ENCODE peak calls at places on chromosomes 12 and 14, in four cellular contexts. L is HFF-Myc, A is mammary epithelial cell, W is GM23338. C is an unnamed sample.

GRCh38 chr12:102481705-102482104 is 1.3 kb upstream of the IGF1 start:
- DNase-seq in A (no peak), L (no peak), W (no peak), C (no peak)

GRCh38 chr12:48978291-48978740 is at the start of gene WNT1:
- DNase-seq in L (no peak), A (no peak), W (no peak), C (no peak)

GRCh38 chr14:61472025-61472672 is 150.8 kb downstream of the PRKCH start:
- DNase-seq in L (peak), A (peak), W (no peak), C (no peak)

GRCh38 chr12:96308881-96309280 is 91.4 kb downstream of the CDK17 start:
- DNase-seq in A (no peak), L (no peak), W (no peak), C (no peak)

GRCh38 chr14:53113992-53114391 is 39.1 kb downstream of the DDHD1 start:
- DNase-seq in L (no peak), W (no peak), A (no peak), C (no peak)

GRCh38 chr12:94305293-94305957 is 154.2 kb downstream of the CEP83 start:
- DNase-seq in L (no peak), W (peak), A (no peak), C (no peak)

GRCh38 chr12:68749861-68750260 is 3.9 kb downstream of the SLC35E3 start:
- DNase-seq in W (no peak), L (no peak), A (no peak), C (no peak)

GRCh38 chr12:56120158-56120846 is 2.2 kb downstream of the ZC3H10 start:
- DNase-seq in A (peak), W (no peak), L (no peak), C (no peak)

GRCh38 chr14:48563465-48563864 is 888.1 kb upstream of the MDGA2 start:
- DNase-seq in L (no peak), A (peak), W (no peak), C (no peak)

GRCh38 chr12:52358575-52359350 is 8.5 kb downstream of the KRT85 start:
- DNase-seq in L (no peak), A (no peak), W (no peak), C (no peak)

GRCh38 chr12:45435945-45436710 is 220.2 kb downstream of the ANO6 start:
- DNase-seq in W (peak), L (no peak), A (peak), C (no peak)

GRCh38 chr12:66503746-66504145 is 175.1 kb downstream of the GRIP1 start:
- DNase-seq in L (no peak), A (no peak), W (no peak), C (no peak)

GRCh38 chr12:18373176-18373575 is 111.9 kb downstream of the PIK3C2G start:
- DNase-seq in A (no peak), W (no peak), L (no peak), C (no peak)

GRCh38 chr12:15856097-15856982 is 25.8 kb upstream of the STRAP start:
- DNase-seq in L (peak), W (peak), A (peak), C (no peak)

GRCh38 chr12:124010687-124011086 is 37.7 kb downstream of the ZNF664 start:
- DNase-seq in L (no peak), A (no peak), W (no peak), C (no peak)

GRCh38 chr12:114444422-114445279 is 38.7 kb upstream of the TBX5 start:
- DNase-seq in L (no peak), W (peak), A (no peak), C (no peak)

GRCh38 chr14:24847568-24847967 is 202.4 kb downstream of the STXBP6 start:
- DNase-seq in W (no peak), A (no peak), L (no peak), C (no peak)

GRCh38 chr14:77372304-77372841 is 4.5 kb downstream of the TMED8 start:
- DNase-seq in W (no peak), A (no peak), L (no peak), C (no peak)

GRCh38 chr14:99701260-99701659 is 17.2 kb downstream of the CYP46A1 start:
- DNase-seq in L (no peak), A (no peak), W (no peak), C (no peak)

GRCh38 chr14:71187633-71188356 is 280.5 kb downstream of the PCNX1 start:
- DNase-seq in A (no peak), L (no peak), W (peak), C (no peak)

GRCh38 chr12:4450551-4451112 is 5.0 kb upstream of the FGF6 start:
- DNase-seq in L (no peak), A (peak), W (peak), C (peak)

GRCh38 chr14:63248211-63248610 is 44.0 kb downstream of the RHOJ start:
- DNase-seq in A (no peak), W (no peak), L (no peak), C (no peak)

GRCh38 chr12:11836282-11836963 is 186.9 kb downstream of the ETV6 start:
- DNase-seq in L (no peak), W (no peak), A (no peak), C (no peak)

GRCh38 chr14:95044463-95045254 is 112.7 kb downstream of the DICER1 start:
- DNase-seq in W (peak), L (no peak), A (no peak), C (peak)

GRCh38 chr14:99773496-99774203 is 19.6 kb upstream of the EML1 start:
- DNase-seq in L (no peak), A (no peak), W (peak), C (no peak)

GRCh38 chr12:39905152-39905551 is 200.7 kb downstream of the SLC2A13 start:
- DNase-seq in W (no peak), L (peak), A (peak), C (no peak)

GRCh38 chr12:52494518-52494917 is 1.5 kb upstream of the KRT6A start:
- DNase-seq in L (no peak), A (peak), W (peak), C (no peak)

GRCh38 chr12:50453872-50454271 is 50.9 kb upstream of the DIP2B start:
- DNase-seq in L (no peak), W (no peak), A (no peak), C (no peak)

GRCh38 chr12:6945613-6946012 is 1.8 kb downstream of the C12orf57 start:
- DNase-seq in L (no peak), W (no peak), A (no peak), C (no peak)

GRCh38 chr14:95482967-95483842 is 33.2 kb downstream of the SYNE3 start:
- DNase-seq in W (no peak), L (peak), A (peak), C (peak)

GRCh38 chr12:24950231-24950834 is 1.4 kb upstream of the BCAT1 start:
- DNase-seq in A (no peak), L (no peak), W (no peak), C (no peak)

GRCh38 chr12:29133680-29134079 is 15.4 kb upstream of the FAR2 start:
- DNase-seq in A (no peak), W (no peak), L (no peak), C (no peak)

GRCh38 chr14:32601908-32602307 is 272.8 kb downstream of the AKAP6 start:
- DNase-seq in A (no peak), W (no peak), L (no peak), C (no peak)

GRCh38 chr12:32024884-32025599 is 65.8 kb downstream of the RESF1 start:
- DNase-seq in A (no peak), W (no peak), L (no peak), C (no peak)

GRCh38 chr14:80906336-80906735 is 35.2 kb downstream of the CEP128 start:
- DNase-seq in A (no peak), L (no peak), W (no peak), C (no peak)

GRCh38 chr14:39109893-39110715 is 4.0 kb upstream of the GEMIN2 start:
- DNase-seq in W (no peak), L (no peak), A (no peak), C (no peak)

GRCh38 chr14:39102265-39102968 is 618 bp downstream of the SEC23A start:
- DNase-seq in A (peak), L (no peak), W (peak), C (no peak)

GRCh38 chr14:39102969-39103957 is at the start of gene SEC23A:
- DNase-seq in W (peak), A (peak), L (peak), C (peak)

GRCh38 chr14:39108791-39109190 is 5.3 kb upstream of the GEMIN2 start:
- DNase-seq in A (no peak), L (no peak), W (no peak), C (no peak)

GRCh38 chr14:39107624-39108023 is 4.6 kb upstream of the SEC23A start:
- DNase-seq in W (peak), L (no peak), A (peak), C (no peak)
- TF ChIP-seq CTCF in W (peak), L (peak), A (peak), C (peak)

DNA sequence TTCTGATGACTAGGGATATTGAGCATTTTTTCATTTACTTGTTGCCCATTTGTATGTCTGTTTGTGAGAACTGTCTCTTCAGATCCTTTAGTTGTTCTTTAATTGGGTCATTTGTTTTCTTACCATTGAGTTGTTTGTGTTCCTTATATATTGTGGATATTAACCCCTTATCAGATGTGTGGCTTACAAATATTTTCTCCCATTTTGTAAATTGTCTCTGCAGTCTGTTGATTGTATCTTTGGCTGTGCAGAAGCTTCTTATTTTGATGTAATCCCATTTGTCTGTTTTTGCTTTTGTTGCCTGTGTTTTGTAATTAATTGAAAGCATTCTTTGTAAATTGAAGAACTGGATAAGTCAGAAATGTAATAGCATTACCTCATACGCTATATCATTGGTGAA is 459.1 kb upstream of the FOXG1 start:
- DNase-seq in W (no peak), A (no peak), L (no peak), C (no peak)
- TF ChIP-seq CTCF in W (no peak), A (no peak), L (no peak), C (no peak)

GRCh38 chr14:87049886-87050820 is 942.8 kb downstream of the GALC start:
- DNase-seq in A (peak), L (peak), W (peak), C (no peak)
- TF ChIP-seq CTCF in A (peak), L (peak), W (peak), C (peak)

DNA sequence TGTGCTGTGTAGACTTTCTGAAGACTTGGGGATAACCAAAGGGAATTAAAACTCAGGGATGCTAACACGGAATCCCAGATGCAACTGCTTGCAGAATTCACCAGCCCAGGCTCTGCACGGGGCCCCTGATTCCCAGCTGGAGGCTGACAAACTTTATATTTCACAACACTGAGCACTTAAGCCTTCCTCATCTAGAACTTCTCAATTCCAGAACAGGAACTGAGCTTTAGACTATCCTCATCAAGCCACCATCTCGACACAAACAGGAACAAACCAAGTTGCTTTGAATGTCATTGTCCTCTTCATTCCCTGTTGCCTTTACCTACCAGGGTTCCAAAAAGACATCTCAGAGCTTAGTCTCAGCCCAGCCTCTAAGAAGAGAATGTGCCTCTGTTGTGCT is 22.2 kb downstream of the CCDC63 start:
- DNase-seq in L (no peak), A (no peak), W (no peak), C (no peak)
- TF ChIP-seq CTCF in L (no peak), A (no peak), W (no peak), C (no peak)

GRCh38 chr14:96852823-96853422 is 55.7 kb downstream of the VRK1 start:
- DNase-seq in A (peak), W (peak), L (peak), C (no peak)
- TF ChIP-seq CTCF in A (peak), W (peak), L (peak), C (peak)

GRCh38 chr14:54782803-54783659 is 119.6 kb downstream of the GCH1 start:
- DNase-seq in L (no peak), A (no peak), W (peak), C (no peak)
- TF ChIP-seq CTCF in L (peak), A (no peak), W (peak), C (no peak)

DNA sequence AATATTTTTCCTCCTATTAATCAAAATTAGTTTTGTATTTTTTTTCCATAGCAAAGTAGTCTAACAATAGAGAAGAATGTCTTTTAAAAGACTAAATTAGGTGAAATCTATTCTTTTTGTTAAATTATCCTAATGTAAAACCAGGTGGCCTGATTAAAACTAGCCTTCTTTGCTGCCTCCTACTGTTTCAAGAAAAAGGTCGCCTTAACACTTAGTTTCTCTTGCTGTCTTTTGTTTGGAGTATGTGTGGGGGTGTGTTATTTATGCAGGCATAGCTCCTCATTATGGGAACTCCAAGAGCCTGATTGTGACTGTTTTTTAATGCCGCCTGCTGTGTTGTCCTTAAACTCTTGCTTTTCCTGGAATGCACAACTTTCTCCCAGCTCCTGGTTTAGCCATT is 855.3 kb downstream of the DIO2 start:
- DNase-seq in W (peak), A (no peak), L (no peak), C (no peak)
- TF ChIP-seq CTCF in W (peak), A (no peak), L (no peak), C (peak)

DNA sequence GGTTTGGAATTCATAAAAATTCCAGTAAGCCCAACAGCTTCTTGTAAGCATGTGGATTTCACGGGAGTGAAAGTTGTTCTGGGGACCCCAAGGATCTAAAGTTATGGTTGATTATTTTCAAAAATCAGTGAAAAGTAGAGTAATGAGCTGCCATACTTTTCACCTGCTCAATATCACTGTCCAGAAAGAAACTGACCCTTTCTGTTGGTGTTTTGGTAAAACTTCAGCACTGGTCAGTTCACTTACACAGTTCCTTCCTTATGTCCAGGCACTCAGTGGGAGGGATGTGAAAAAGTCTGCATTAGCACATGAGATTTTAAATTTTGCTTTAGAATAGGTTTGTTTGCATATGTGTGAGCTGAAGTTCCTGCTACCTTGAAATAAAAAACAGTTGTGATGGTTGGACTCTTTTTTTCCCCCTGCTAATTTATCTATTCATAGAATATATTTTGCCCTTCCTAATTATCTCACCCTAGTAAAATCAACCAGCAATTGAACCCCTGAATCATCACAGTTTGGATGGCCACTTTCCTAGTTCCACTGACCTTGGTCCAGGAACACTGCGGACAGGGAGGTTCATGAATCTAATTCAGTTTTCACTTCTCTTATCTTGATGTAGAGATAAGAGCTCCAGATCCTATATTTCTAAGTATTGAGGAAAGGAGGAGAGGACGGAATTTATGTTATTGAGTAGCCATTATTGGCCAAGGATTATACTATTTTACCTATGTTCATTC is 25.8 kb downstream of the CFL2 start:
- DNase-seq in W (no peak), A (no peak), L (no peak), C (no peak)
- TF ChIP-seq CTCF in W (no peak), A (no peak), L (no peak), C (no peak)

C was measured in osteocyte.